ENCODE peak calls at places on chromosomes 7 and 10, in five cellular contexts. D is fibroblast of villous mesenchyme; K is coronary artery; V is lower leg skin; Z is CD8-positive, alpha-beta T cell. R is an unnamed sample.

GRCh38 chr10:60803433-60803832 is 25.2 kb downstream of the CDK1 start:
- DNase-seq in K (no peak), D (no peak), Z (no peak), V (no peak), R (no peak)

GRCh38 chr7:12315049-12315448 is 88.6 kb downstream of the VWDE start:
- DNase-seq in Z (no peak), K (no peak), V (no peak), D (no peak), R (no peak)

GRCh38 chr10:86159797-86160196 is 206.8 kb downstream of the GRID1 start:
- DNase-seq in D (no peak), V (no peak), K (no peak), Z (no peak), R (no peak)

GRCh38 chr10:8975535-8975934 is 921.0 kb downstream of the GATA3 start:
- DNase-seq in V (no peak), D (no peak), Z (no peak), K (no peak), R (no peak)

GRCh38 chr7:64307254-64308018 is 6.3 kb upstream of the ZNF736 start:
- DNase-seq in D (peak), K (peak), Z (peak), V (peak), R (peak)

GRCh38 chr10:73995035-73995358 is 2.9 kb upstream of the VCL start:
- DNase-seq in K (no peak), D (no peak), V (no peak), Z (no peak), R (no peak)

GRCh38 chr7:101924171-101924570 is 106.7 kb downstream of the CUX1 start:
- DNase-seq in D (peak), Z (no peak), V (no peak), K (peak), R (peak)

GRCh38 chr7:15921576-15921975 is 235.1 kb upstream of the MEOX2 start:
- DNase-seq in V (no peak), Z (no peak), D (peak), K (no peak), R (peak)

GRCh38 chr10:12605580-12606405 is 256.4 kb downstream of the CAMK1D start:
- DNase-seq in Z (peak), D (peak), V (peak), K (peak), R (peak)

GRCh38 chr10:118041316-118041715 is 5.4 kb downstream of the RAB11FIP2 start:
- DNase-seq in Z (no peak), V (no peak), D (peak), K (no peak), R (peak)

GRCh38 chr7:99308461-99309074 is 17.1 kb upstream of the ARPC1A start:
- DNase-seq in Z (no peak), K (no peak), D (no peak), V (no peak), R (peak)

GRCh38 chr7:141844256-141844655 is 3.0 kb upstream of the PRSS37 start:
- DNase-seq in Z (no peak), D (no peak), K (no peak), V (no peak), R (no peak)

GRCh38 chr10:1168763-1169162 is 112.6 kb downstream of the WDR37 start:
- DNase-seq in K (no peak), D (no peak), Z (no peak), V (no peak), R (no peak)

GRCh38 chr7:367351-367841 is 77.4 kb downstream of the FOXL3 start:
- DNase-seq in D (no peak), Z (peak), K (no peak), V (no peak), R (no peak)

GRCh38 chr10:69794673-69795072 is 7.0 kb upstream of the COL13A1 start:
- DNase-seq in V (no peak), K (no peak), Z (no peak), D (no peak), R (no peak)

GRCh38 chr7:135756191-135756590 is 7.6 kb upstream of the FAM180A start:
- DNase-seq in V (no peak), K (peak), Z (no peak), D (no peak), R (no peak)

GRCh38 chr10:124048371-124049290 is 44.8 kb downstream of the CHST15 start:
- DNase-seq in Z (no peak), D (peak), K (no peak), V (no peak), R (peak)

GRCh38 chr10:104735036-104735435 is 93.9 kb downstream of the SORCS3 start:
- DNase-seq in V (no peak), D (no peak), Z (no peak), K (no peak), R (no peak)

GRCh38 chr7:101104193-101104713 is 19.0 kb downstream of the TRIM56 start:
- DNase-seq in Z (no peak), K (no peak), V (no peak), D (no peak), R (no peak)

GRCh38 chr10:72308320-72308987 is 34.7 kb downstream of the DDIT4 start:
- DNase-seq in K (no peak), V (no peak), Z (no peak), D (peak), R (peak)

GRCh38 chr10:21385996-21386620 is 139.4 kb downstream of the SKIDA1 start:
- DNase-seq in K (no peak), Z (no peak), V (no peak), D (no peak), R (peak)

GRCh38 chr10:129764011-129764900 is 199.8 kb downstream of the EBF3 start:
- DNase-seq in K (peak), D (no peak), V (peak), Z (no peak), R (no peak)

GRCh38 chr7:134075799-134076198 is 51.3 kb upstream of the LRGUK start:
- DNase-seq in D (no peak), K (no peak), Z (no peak), V (no peak), R (no peak)

GRCh38 chr7:30412810-30413504 is 65.6 kb downstream of the NOD1 start:
- DNase-seq in V (no peak), K (no peak), Z (no peak), D (peak), R (peak)

GRCh38 chr10:46520941-46521340 is 35.5 kb downstream of the GPRIN2 start:
- DNase-seq in K (no peak), Z (no peak), D (no peak), V (peak), R (peak)

GRCh38 chr7:131173148-131173890 is 154.4 kb upstream of the MKLN1 start:
- DNase-seq in D (peak), Z (no peak), V (no peak), K (no peak), R (peak)

GRCh38 chr10:103204353-103205255 is 11.5 kb upstream of the NT5C2 start:
- DNase-seq in Z (no peak), K (no peak), D (no peak), V (no peak), R (no peak)

GRCh38 chr10:112271982-112272381 is 11.2 kb upstream of the TECTB start:
- DNase-seq in Z (no peak), D (peak), K (no peak), V (no peak), R (peak)

GRCh38 chr10:133475821-133476640 is 22.3 kb downstream of the SCART1 start:
- DNase-seq in Z (no peak), K (no peak), V (no peak), D (no peak), R (no peak)

GRCh38 chr10:17216901-17217395 is 11.1 kb upstream of the VIM start:
- DNase-seq in D (peak), Z (no peak), V (no peak), K (no peak), R (peak)

GRCh38 chr10:69272620-69273019 is 5.7 kb upstream of the HK1 start:
- DNase-seq in Z (no peak), V (no peak), D (no peak), K (no peak), R (no peak)

GRCh38 chr10:60290558-60290957 is 99.1 kb downstream of the ANK3 start:
- DNase-seq in V (no peak), D (peak), K (no peak), Z (no peak), R (no peak)

GRCh38 chr7:105020926-105021325 is 6.9 kb downstream of the KMT2E start:
- DNase-seq in V (no peak), Z (no peak), K (no peak), D (no peak), R (no peak)

GRCh38 chr10:110572862-110573261 is 5.4 kb downstream of the SMC3 start:
- DNase-seq in D (no peak), K (no peak), V (no peak), Z (no peak), R (no peak)

GRCh38 chr10:62885656-62886461 is 69.7 kb upstream of the EGR2 start:
- DNase-seq in V (no peak), Z (no peak), D (peak), K (no peak), R (peak)

GRCh38 chr7:43639858-43640491 is 57.1 kb downstream of the STK17A start:
- DNase-seq in Z (no peak), D (peak), V (no peak), K (no peak), R (peak)

GRCh38 chr7:2589341-2589740 is 30.6 kb downstream of the IQCE start:
- DNase-seq in K (no peak), D (no peak), V (no peak), Z (no peak), R (no peak)

GRCh38 chr7:2595258-2595860 is 36.4 kb upstream of the TTYH3 start:
- DNase-seq in V (no peak), D (no peak), Z (no peak), K (no peak), R (no peak)

GRCh38 chr7:2594599-2594998 is 35.8 kb downstream of the IQCE start:
- DNase-seq in K (no peak), D (no peak), Z (no peak), V (no peak), R (no peak)

GRCh38 chr7:2593036-2593727 is 34.4 kb downstream of the IQCE start:
- DNase-seq in D (no peak), Z (no peak), K (no peak), V (no peak), R (no peak)

DNA sequence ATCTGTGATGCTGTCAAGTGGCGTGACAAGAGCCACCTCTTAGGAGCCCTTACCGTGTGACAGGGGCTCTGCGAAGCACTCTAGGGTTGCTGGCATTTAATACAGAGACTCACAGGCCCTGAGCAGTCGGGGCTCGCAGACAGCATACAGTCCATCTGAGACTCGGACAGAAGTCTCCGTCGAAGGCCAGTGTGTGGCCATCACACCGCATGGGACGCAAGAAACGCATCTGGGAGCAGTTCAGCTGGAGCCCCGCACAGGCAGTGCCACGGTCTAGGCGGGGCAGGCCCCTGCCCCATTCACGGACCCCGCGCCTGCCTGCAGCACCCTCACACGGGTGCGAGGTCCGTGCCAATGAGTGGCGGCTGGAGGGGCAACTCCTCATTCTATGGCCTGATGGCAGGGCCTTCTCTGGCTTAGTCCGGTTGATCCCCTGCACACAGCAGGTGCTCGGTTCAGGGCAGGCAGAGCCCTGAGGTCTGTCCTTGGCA is 33.6 kb downstream of the IQCE start:
- DNase-seq in D (no peak), V (no peak), K (no peak), Z (no peak), R (no peak)
- H3K4me3 ChIP-seq in D (no peak), V (no peak), K (no peak), Z (no peak), R (no peak)

GRCh38 chr10:79129361-79129997 is 60.7 kb downstream of the ZMIZ1 start:
- DNase-seq in D (peak), K (no peak), Z (no peak), V (no peak), R (peak)
- TF ChIP-seq CTCF in D (peak), K (no peak), Z (no peak), V (no peak), R (no peak)

GRCh38 chr10:15083674-15084501 is 4.7 kb downstream of the ACBD7 start:
- DNase-seq in K (no peak), V (no peak), Z (no peak), D (no peak), R (no peak)

GRCh38 chr10:15088428-15089261 is at the start of gene ACBD7:
- DNase-seq in Z (peak), K (peak), V (peak), D (peak), R (peak)

GRCh38 chr10:15084502-15084922 is 4.1 kb downstream of the ACBD7 start:
- DNase-seq in Z (no peak), K (no peak), V (no peak), D (peak), R (peak)
- H3K4me3 ChIP-seq in Z (no peak), K (peak), V (no peak), D (peak), R (peak)

GRCh38 chr7:3440509-3440908 is 139.5 kb downstream of the SDK1 start:
- DNase-seq in K (no peak), Z (no peak), D (no peak), V (no peak), R (no peak)
- TF ChIP-seq CTCF in K (no peak), Z (no peak), D (no peak), V (no peak), R (no peak)

GRCh38 chr10:77105756-77106155 is 531.9 kb downstream of the KCNMA1 start:
- DNase-seq in D (peak), Z (no peak), V (no peak), K (no peak), R (peak)

GRCh38 chr10:77101416-77101815 is 536.2 kb downstream of the KCNMA1 start:
- DNase-seq in Z (no peak), D (no peak), V (no peak), K (no peak), R (no peak)

GRCh38 chr10:77109470-77109994 is 528.1 kb downstream of the KCNMA1 start:
- DNase-seq in K (no peak), Z (no peak), D (no peak), V (no peak), R (no peak)

GRCh38 chr10:77103213-77103612 is 534.4 kb downstream of the KCNMA1 start:
- DNase-seq in K (no peak), D (no peak), Z (no peak), V (no peak), R (no peak)

DNA sequence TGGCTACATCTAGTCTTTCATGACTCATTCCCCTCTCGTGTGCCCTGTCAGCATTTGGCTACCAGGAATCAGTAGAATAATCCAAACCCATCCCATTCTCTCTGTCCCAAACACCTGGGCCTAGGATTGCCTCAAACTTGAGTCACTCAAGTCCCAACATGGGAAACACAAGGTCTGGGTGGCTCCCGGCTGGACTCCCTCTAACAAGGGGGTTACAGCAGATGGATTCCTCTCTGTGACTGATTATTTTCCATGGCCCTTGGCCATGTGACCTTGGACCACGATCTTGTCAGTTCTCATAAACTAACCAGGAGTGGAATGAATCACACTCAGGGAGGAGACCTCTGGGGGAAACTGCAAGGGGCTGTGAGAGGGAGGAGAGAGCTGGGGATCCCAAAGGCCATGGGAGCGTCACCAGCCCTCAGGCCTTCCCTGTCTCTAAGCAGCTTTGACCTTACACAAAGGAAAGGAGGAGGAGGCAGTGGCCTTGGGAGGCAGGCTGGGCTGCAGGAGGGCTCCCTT is 533.1 kb downstream of the KCNMA1 start:
- DNase-seq in K (peak), D (peak), V (no peak), Z (no peak), R (peak)
- H3K4me3 ChIP-seq in K (no peak), D (no peak), V (no peak), Z (no peak), R (no peak)